ENCODE peak calls at places on chromosomes 5 and 9, in four cellular contexts. H is heart right ventricle, D is T-helper 17 cell, K is GM06990. R is an unnamed sample.

GRCh38 chr5:1868886-1869285 is 13.8 kb downstream of the IRX4 start:
- DNase-seq in H (peak; percentile 1), K (no peak), D (no peak), R (no peak)

GRCh38 chr5:36630201-36630968 is 24.0 kb downstream of the SLC1A3 start:
- DNase-seq in H (no peak), K (no peak), D (no peak), R (no peak)

GRCh38 chr9:69976165-69976564 is 67.5 kb upstream of the MAMDC2 start:
- DNase-seq in K (no peak), H (no peak), D (no peak), R (no peak)

GRCh38 chr9:88476491-88477271 is 58.3 kb upstream of the NXNL2 start:
- DNase-seq in K (no peak), H (no peak), D (no peak), R (no peak)

GRCh38 chr9:22813520-22813919 is 366.9 kb downstream of the DMRTA1 start:
- DNase-seq in H (no peak), K (no peak), D (no peak), R (no peak)

GRCh38 chr9:5949103-5949699 is 58.5 kb downstream of the MLANA start:
- DNase-seq in K (peak; percentile 10), D (no peak), H (no peak), R (no peak)

GRCh38 chr5:29114331-29114768 is 2076.0 kb upstream of the CDH9 start:
- DNase-seq in D (no peak), K (no peak), H (no peak), R (no peak)

GRCh38 chr5:156879665-156880285 is 29.7 kb downstream of the PPP1R2B start:
- DNase-seq in D (no peak), K (peak; percentile 30), H (no peak), R (no peak)

GRCh38 chr9:126612813-126613641 is 701 bp upstream of the LMX1B start:
- DNase-seq in K (no peak), D (no peak), H (no peak), R (no peak)

GRCh38 chr9:128861501-128861900 is 20.2 kb downstream of the KYAT1 start:
- DNase-seq in H (no peak), D (no peak), K (no peak), R (no peak)

GRCh38 chr5:135205616-135206349 is 171.8 kb upstream of the PITX1 start:
- DNase-seq in K (no peak), H (no peak), D (no peak), R (no peak)

GRCh38 chr5:78300464-78301045 is 6.1 kb upstream of the AP3B1 start:
- DNase-seq in K (no peak), H (no peak), D (no peak), R (no peak)

GRCh38 chr9:128412120-128412790 is 8.4 kb upstream of the CERCAM start:
- DNase-seq in D (no peak), K (no peak), H (peak; percentile 43), R (peak; percentile 39)

GRCh38 chr9:121299467-121300282 is 31.7 kb downstream of the GSN start:
- DNase-seq in H (peak; percentile 91), D (no peak), K (peak; percentile 25), R (peak; percentile 27)

GRCh38 chr5:98339141-98339848 is 434.2 kb upstream of the RGMB start:
- DNase-seq in H (no peak), D (no peak), K (no peak), R (no peak)

GRCh38 chr9:130323051-130323757 is 57.6 kb downstream of the HMCN2 start:
- DNase-seq in K (no peak), D (no peak), H (no peak), R (no peak)

GRCh38 chr5:17436345-17436744 is 61.7 kb upstream of the TAF11L2 start:
- DNase-seq in H (no peak), D (no peak), K (no peak), R (no peak)

GRCh38 chr5:35665066-35665465 is 47.4 kb downstream of the SPEF2 start:
- DNase-seq in D (no peak), H (no peak), K (no peak), R (no peak)

GRCh38 chr5:11130111-11130510 is 369.1 kb upstream of the DAP start:
- DNase-seq in D (no peak), H (no peak), K (no peak), R (no peak)